ENCODE peak calls at places on chromosomes 1 and 21, in nine cellular contexts. One of them, this sample, is unnamed. For H3K36me3, the result is how much of the 10 kb centered on the place peaks cover.

GRCh38 chr1:180130651-180131050 is 24.0 kb upstream of the QSOX1 start:
- DNase-seq in ovary: no peak
- DNase-seq in K562: no peak
- DNase-seq in IMR-90: no peak
- DNase-seq in sigmoid colon: no peak
- DNase-seq in stomach: no peak
- DNase-seq in right lobe of liver: no peak
- DNase-seq in HCT116: no peak
- DNase-seq in spleen: no peak
- DNase-seq in this sample: no peak

GRCh38 chr1:110084226-110085078 is 14.0 kb upstream of the ALX3 start:
- DNase-seq in ovary: peak
- DNase-seq in K562: no peak
- DNase-seq in IMR-90: peak
- DNase-seq in sigmoid colon: peak
- DNase-seq in stomach: peak
- DNase-seq in right lobe of liver: no peak
- DNase-seq in HCT116: no peak
- DNase-seq in spleen: peak
- DNase-seq in this sample: peak

GRCh38 chr1:98669355-98670296 is 8.1 kb downstream of the SNX7 start:
- DNase-seq in ovary: no peak
- DNase-seq in K562: no peak
- DNase-seq in IMR-90: peak
- DNase-seq in sigmoid colon: no peak
- DNase-seq in stomach: no peak
- DNase-seq in right lobe of liver: no peak
- DNase-seq in HCT116: no peak
- DNase-seq in spleen: no peak
- DNase-seq in this sample: no peak

GRCh38 chr1:117501275-117501674 is 104.6 kb upstream of the TENT5C start:
- DNase-seq in ovary: no peak
- DNase-seq in K562: no peak
- DNase-seq in IMR-90: peak
- DNase-seq in sigmoid colon: no peak
- DNase-seq in stomach: no peak
- DNase-seq in right lobe of liver: no peak
- DNase-seq in HCT116: no peak
- DNase-seq in spleen: no peak
- DNase-seq in this sample: no peak

GRCh38 chr21:45505416-45506021 is 36.7 kb downstream of the SLC19A1 start:
- DNase-seq in ovary: peak
- DNase-seq in K562: no peak
- DNase-seq in IMR-90: no peak
- DNase-seq in sigmoid colon: peak
- DNase-seq in stomach: peak
- DNase-seq in right lobe of liver: peak
- DNase-seq in HCT116: no peak
- DNase-seq in spleen: peak
- DNase-seq in this sample: peak

GRCh38 chr21:31279986-31280385 is 64.1 kb downstream of the TIAM1 start:
- DNase-seq in ovary: no peak
- DNase-seq in K562: no peak
- DNase-seq in IMR-90: peak
- DNase-seq in sigmoid colon: no peak
- DNase-seq in stomach: no peak
- DNase-seq in right lobe of liver: no peak
- DNase-seq in HCT116: no peak
- DNase-seq in spleen: no peak
- DNase-seq in this sample: no peak

GRCh38 chr1:17579951-17580939 is 40.7 kb downstream of the ARHGEF10L start:
- DNase-seq in ovary: no peak
- DNase-seq in K562: no peak
- DNase-seq in IMR-90: no peak
- DNase-seq in sigmoid colon: no peak
- DNase-seq in stomach: peak
- DNase-seq in right lobe of liver: peak
- DNase-seq in HCT116: no peak
- DNase-seq in spleen: peak
- DNase-seq in this sample: peak

GRCh38 chr1:181620183-181620582 is 136.9 kb downstream of the CACNA1E start:
- DNase-seq in ovary: no peak
- DNase-seq in K562: no peak
- DNase-seq in IMR-90: no peak
- DNase-seq in sigmoid colon: no peak
- DNase-seq in stomach: no peak
- DNase-seq in right lobe of liver: no peak
- DNase-seq in HCT116: no peak
- DNase-seq in spleen: no peak
- DNase-seq in this sample: no peak

GRCh38 chr1:62637392-62638105 is 40.2 kb downstream of the ANGPTL3 start:
- DNase-seq in ovary: no peak
- DNase-seq in K562: peak
- DNase-seq in IMR-90: no peak
- DNase-seq in sigmoid colon: no peak
- DNase-seq in stomach: no peak
- DNase-seq in right lobe of liver: no peak
- DNase-seq in HCT116: no peak
- DNase-seq in spleen: no peak
- DNase-seq in this sample: no peak

GRCh38 chr1:64223329-64224151 is 20.1 kb downstream of the UBE2U start:
- DNase-seq in ovary: no peak
- DNase-seq in K562: no peak
- DNase-seq in IMR-90: peak
- DNase-seq in sigmoid colon: no peak
- DNase-seq in stomach: no peak
- DNase-seq in right lobe of liver: no peak
- DNase-seq in HCT116: no peak
- DNase-seq in spleen: no peak
- DNase-seq in this sample: no peak

GRCh38 chr1:63103682-63104081 is 218.7 kb upstream of the FOXD3 start:
- DNase-seq in ovary: no peak
- DNase-seq in K562: no peak
- DNase-seq in IMR-90: no peak
- DNase-seq in sigmoid colon: no peak
- DNase-seq in stomach: no peak
- DNase-seq in right lobe of liver: no peak
- DNase-seq in HCT116: no peak
- DNase-seq in spleen: no peak
- DNase-seq in this sample: no peak

DNA sequence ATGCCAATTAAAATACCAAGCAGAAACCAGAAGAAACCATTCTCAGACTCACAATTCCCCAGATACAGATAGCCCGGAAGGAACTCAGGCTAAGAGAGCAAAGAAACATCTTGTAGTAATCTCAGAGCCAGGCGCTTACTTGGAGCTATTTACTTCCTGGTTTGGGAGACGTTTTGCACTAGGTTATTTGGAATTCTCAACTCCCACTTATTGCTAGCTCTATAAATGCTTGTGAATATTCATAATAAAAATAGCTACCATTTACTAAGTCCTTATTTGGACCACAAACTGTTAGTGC is 71.8 kb upstream of the NGF start:
- DNase-seq in ovary: no peak
- DNase-seq in K562: no peak
- DNase-seq in IMR-90: no peak
- DNase-seq in sigmoid colon: no peak
- DNase-seq in stomach: no peak
- DNase-seq in right lobe of liver: no peak
- DNase-seq in HCT116: no peak
- DNase-seq in spleen: no peak
- DNase-seq in this sample: no peak
- TF ChIP-seq POLR2A in ovary: no peak
- TF ChIP-seq POLR2A in K562: no peak
- TF ChIP-seq POLR2A in IMR-90: no peak
- TF ChIP-seq POLR2A in sigmoid colon: no peak
- TF ChIP-seq POLR2A in stomach: no peak
- TF ChIP-seq POLR2A in right lobe of liver: no peak
- TF ChIP-seq POLR2A in HCT116: no peak
- TF ChIP-seq POLR2A in spleen: no peak
- TF ChIP-seq POLR2A in this sample: no peak

GRCh38 chr1:227787513-227788278 is 27.8 kb upstream of the PRSS38 start:
- DNase-seq in ovary: peak
- DNase-seq in K562: peak
- DNase-seq in IMR-90: peak
- DNase-seq in sigmoid colon: peak
- DNase-seq in stomach: peak
- DNase-seq in right lobe of liver: peak
- DNase-seq in HCT116: peak
- DNase-seq in spleen: peak
- DNase-seq in this sample: peak

GRCh38 chr1:227785094-227785811 is 30.2 kb upstream of the PRSS38 start:
- DNase-seq in ovary: no peak
- DNase-seq in K562: no peak
- DNase-seq in IMR-90: no peak
- DNase-seq in sigmoid colon: no peak
- DNase-seq in stomach: peak
- DNase-seq in right lobe of liver: no peak
- DNase-seq in HCT116: no peak
- DNase-seq in spleen: no peak
- DNase-seq in this sample: no peak

GRCh38 chr1:227785812-227786608 is 29.5 kb upstream of the PRSS38 start:
- DNase-seq in ovary: no peak
- DNase-seq in K562: no peak
- DNase-seq in IMR-90: no peak
- DNase-seq in sigmoid colon: no peak
- DNase-seq in stomach: peak
- DNase-seq in right lobe of liver: no peak
- DNase-seq in HCT116: no peak
- DNase-seq in spleen: no peak
- DNase-seq in this sample: no peak

GRCh38 chr1:227788279-227789041 is 27.0 kb upstream of the PRSS38 start:
- DNase-seq in ovary: peak
- DNase-seq in K562: peak
- DNase-seq in IMR-90: no peak
- DNase-seq in sigmoid colon: peak
- DNase-seq in stomach: peak
- DNase-seq in right lobe of liver: peak
- DNase-seq in HCT116: peak
- DNase-seq in spleen: peak
- DNase-seq in this sample: no peak

DNA sequence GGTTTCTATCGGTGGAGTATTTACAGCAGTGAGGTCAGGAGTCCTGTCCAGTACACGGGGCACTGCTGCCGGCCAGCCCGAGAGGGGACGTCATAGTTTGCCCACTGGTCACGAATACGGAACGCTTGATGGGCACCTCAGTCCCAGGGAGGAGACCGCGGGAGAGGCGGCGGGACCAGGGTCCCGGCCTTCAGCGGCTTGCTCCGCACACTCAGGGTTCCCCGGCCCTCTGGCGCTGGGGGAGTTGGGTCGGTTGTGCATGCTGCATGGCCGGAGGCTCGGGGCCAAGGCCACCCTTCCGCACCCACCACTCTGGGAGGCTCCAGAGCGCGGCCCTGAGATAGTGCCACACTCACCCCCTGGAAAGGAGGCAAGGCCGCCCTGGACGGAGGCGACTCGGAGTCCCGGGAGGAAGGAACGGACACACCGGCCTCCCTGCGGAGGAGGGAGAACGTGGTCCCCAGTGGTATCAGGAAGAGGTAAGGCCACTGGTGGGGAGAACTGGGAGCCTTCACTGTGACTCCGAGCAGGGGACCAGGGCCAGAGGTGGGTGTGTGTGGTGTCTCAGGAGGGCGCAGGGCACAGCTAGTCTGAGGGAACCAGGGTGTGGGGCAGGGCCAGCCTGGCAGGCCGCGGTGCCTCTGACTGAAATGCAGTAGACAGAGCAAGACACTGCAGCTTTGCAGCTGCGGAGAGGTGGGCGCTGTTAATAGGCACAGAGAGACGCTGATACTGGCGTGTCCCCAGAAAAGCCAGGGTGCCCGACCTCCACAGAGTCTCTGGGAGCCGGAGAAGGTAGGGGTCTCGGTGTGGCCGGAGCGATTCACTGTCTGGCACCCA is 28.6 kb upstream of the PRSS38 start:
- DNase-seq in ovary: no peak
- DNase-seq in K562: no peak
- DNase-seq in IMR-90: no peak
- DNase-seq in sigmoid colon: no peak
- DNase-seq in stomach: peak
- DNase-seq in right lobe of liver: peak
- DNase-seq in HCT116: no peak
- DNase-seq in spleen: peak
- DNase-seq in this sample: peak
- H3K27ac ChIP-seq in ovary: peak
- H3K27ac ChIP-seq in K562: no peak
- H3K27ac ChIP-seq in IMR-90: no peak
- H3K27ac ChIP-seq in sigmoid colon: peak
- H3K27ac ChIP-seq in stomach: peak
- H3K27ac ChIP-seq in right lobe of liver: no peak
- H3K27ac ChIP-seq in HCT116: no peak
- H3K27ac ChIP-seq in spleen: no peak
- H3K27ac ChIP-seq in this sample: peak

DNA sequence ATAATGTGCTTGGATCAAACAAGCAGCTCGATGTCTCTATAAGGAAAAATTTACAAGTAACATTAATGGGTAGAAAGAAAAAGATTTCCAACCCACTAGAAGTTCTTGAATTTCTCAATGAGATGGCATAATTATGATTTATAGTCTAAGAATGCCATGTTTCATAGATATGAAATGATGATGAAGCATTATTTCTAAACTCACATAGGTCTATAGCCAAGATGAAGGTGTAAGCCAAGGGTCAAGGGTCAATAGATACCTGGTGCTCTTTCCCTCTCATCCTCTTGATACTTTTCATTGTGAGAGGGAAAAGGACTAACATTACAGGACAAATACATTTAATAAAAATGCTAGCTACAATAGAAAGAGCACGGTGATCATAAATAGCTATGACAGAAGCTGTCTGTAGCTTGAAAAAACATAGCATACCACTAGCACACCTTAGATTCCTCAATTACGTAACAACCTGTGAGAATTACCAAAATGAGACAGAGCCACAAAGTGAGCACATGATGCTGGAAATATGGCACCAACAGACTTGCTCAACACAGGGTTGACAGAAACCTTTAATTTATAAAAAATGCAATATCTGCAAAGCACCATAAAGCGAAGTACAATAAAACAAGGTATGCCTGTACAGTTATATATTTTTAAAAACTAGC is 26.3 kb upstream of the F13B start:
- DNase-seq in ovary: no peak
- DNase-seq in K562: no peak
- DNase-seq in IMR-90: no peak
- DNase-seq in sigmoid colon: no peak
- DNase-seq in stomach: no peak
- DNase-seq in right lobe of liver: no peak
- DNase-seq in HCT116: no peak
- DNase-seq in spleen: no peak
- DNase-seq in this sample: no peak
- H3K36me3 ChIP-seq in ovary: under half
- H3K36me3 ChIP-seq in K562: half or more
- H3K36me3 ChIP-seq in IMR-90: under half
- H3K36me3 ChIP-seq in sigmoid colon: under half
- H3K36me3 ChIP-seq in stomach: under half
- H3K36me3 ChIP-seq in right lobe of liver: under half
- H3K36me3 ChIP-seq in HCT116: under half
- H3K36me3 ChIP-seq in spleen: under half
- H3K36me3 ChIP-seq in this sample: under half

GRCh38 chr1:33349778-33350610 is 29.1 kb upstream of the A3GALT2 start:
- DNase-seq in ovary: peak
- DNase-seq in K562: peak
- DNase-seq in IMR-90: peak
- DNase-seq in sigmoid colon: peak
- DNase-seq in stomach: peak
- DNase-seq in right lobe of liver: peak
- DNase-seq in HCT116: peak
- DNase-seq in spleen: peak
- DNase-seq in this sample: peak
- TF ChIP-seq POLR2A in ovary: peak
- TF ChIP-seq POLR2A in K562: peak
- TF ChIP-seq POLR2A in IMR-90: peak
- TF ChIP-seq POLR2A in sigmoid colon: peak
- TF ChIP-seq POLR2A in stomach: peak
- TF ChIP-seq POLR2A in right lobe of liver: peak
- TF ChIP-seq POLR2A in HCT116: no peak
- TF ChIP-seq POLR2A in spleen: no peak
- TF ChIP-seq POLR2A in this sample: peak

This sample was measured in transverse colon.